ENCODE peak calls at places on chromosomes 16 and 17, in four cellular contexts. U, P, H and X are unnamed samples.

GRCh38 chr16:87702325-87702811 is 63.4 kb downstream of the KLHDC4 start:
- DNase-seq in H (peak), P (no peak), U (no peak), X (no peak)

GRCh38 chr16:23252310-23252709 is 49.8 kb upstream of the SCNN1B start:
- DNase-seq in H (no peak), U (no peak), P (no peak), X (no peak)

GRCh38 chr17:50817142-50817751 is 18.1 kb upstream of the WFIKKN2 start:
- DNase-seq in P (no peak), H (peak), U (peak), X (peak)

GRCh38 chr16:2090481-2090797 is 42.7 kb downstream of the TSC2 start:
- DNase-seq in U (peak), H (no peak), P (no peak), X (no peak)

GRCh38 chr16:75236232-75236631 is 15.2 kb downstream of the BCAR1 start:
- DNase-seq in H (no peak), U (no peak), P (peak), X (no peak)

GRCh38 chr17:59437766-59438165 is 106.3 kb downstream of the YPEL2 start:
- DNase-seq in U (no peak), P (no peak), H (no peak), X (no peak)

GRCh38 chr17:18960241-18960665 is 8.3 kb downstream of the SLC5A10 start:
- DNase-seq in H (no peak), P (peak), U (no peak), X (no peak)

GRCh38 chr16:73152731-73153130 is 104.8 kb upstream of the ZFHX3 start:
- DNase-seq in U (no peak), P (no peak), H (no peak), X (no peak)

GRCh38 chr17:8707591-8708453 is 36.8 kb downstream of the CCDC42 start:
- DNase-seq in P (peak), H (no peak), U (no peak), X (no peak)

GRCh38 chr16:23148513-23149266 is 562 bp downstream of the USP31 start:
- DNase-seq in H (peak), U (peak), P (peak), X (peak)

GRCh38 chr17:7549401-7550055 is 670 bp downstream of the TNFSF12 start:
- DNase-seq in U (peak), H (no peak), P (no peak), X (no peak)

GRCh38 chr16:51773051-51773450 is 622.0 kb upstream of the SALL1 start:
- DNase-seq in H (no peak), U (no peak), P (no peak), X (no peak)

GRCh38 chr17:66636111-66636510 is 198.8 kb upstream of the CACNG5 start:
- DNase-seq in P (no peak), H (no peak), U (no peak), X (no peak)

GRCh38 chr16:81492307-81492706 is 47.7 kb downstream of the CMIP start:
- DNase-seq in U (no peak), P (no peak), H (no peak), X (no peak)

GRCh38 chr17:17216776-17217175 is 10.6 kb upstream of the PLD6 start:
- DNase-seq in U (no peak), H (no peak), P (no peak), X (no peak)

GRCh38 chr17:55584055-55584685 is 72.9 kb upstream of the SMIM36 start:
- DNase-seq in P (no peak), U (no peak), H (no peak), X (no peak)

GRCh38 chr16:87464691-87465300 is 28.0 kb downstream of the ZCCHC14 start:
- DNase-seq in U (no peak), P (peak), H (no peak), X (no peak)

GRCh38 chr16:49483251-49483650 is 109.6 kb downstream of the C16orf78 start:
- DNase-seq in P (peak), H (no peak), U (no peak), X (no peak)

GRCh38 chr17:5788266-5788900 is 204.1 kb upstream of the NLRP1 start:
- DNase-seq in P (peak), U (no peak), H (no peak), X (no peak)

GRCh38 chr17:44317545-44317944 is 7.1 kb downstream of the SLC25A39 start:
- DNase-seq in H (no peak), U (no peak), P (no peak), X (no peak)

GRCh38 chr17:61412860-61413653 is 13.4 kb downstream of the TBX2 start:
- DNase-seq in U (no peak), P (peak), H (no peak), X (no peak)

GRCh38 chr16:89925596-89926079 is 2.5 kb downstream of the TUBB3 start:
- DNase-seq in H (no peak), U (no peak), P (no peak), X (no peak)

GRCh38 chr16:76946879-76947278 is 244.1 kb upstream of the MON1B start:
- DNase-seq in U (no peak), P (no peak), H (no peak), X (no peak)

GRCh38 chr16:20899503-20900298 is 457 bp downstream of the DCUN1D3 start:
- DNase-seq in H (no peak), U (peak), P (peak), X (no peak)

GRCh38 chr17:45973099-45973838 is 25.8 kb upstream of the STH start:
- DNase-seq in P (no peak), U (no peak), H (no peak), X (no peak)

GRCh38 chr17:4944554-4945175 is 3.7 kb downstream of the PFN1 start:
- DNase-seq in U (no peak), H (no peak), P (no peak), X (no peak)

GRCh38 chr17:30921544-30922196 is at the start of gene ADAP2:
- DNase-seq in P (peak), U (peak), H (no peak), X (peak)

GRCh38 chr16:27706156-27706705 is 156.3 kb downstream of the KATNIP start:
- DNase-seq in H (no peak), U (no peak), P (peak), X (no peak)

GRCh38 chr17:309361-309888 is 43.2 kb downstream of the RPH3AL start:
- DNase-seq in P (no peak), U (no peak), H (no peak), X (no peak)

GRCh38 chr17:4479982-4480751 is 18.5 kb upstream of the SPNS2 start:
- DNase-seq in P (peak), H (no peak), U (no peak), X (no peak)

GRCh38 chr16:67782567-67783352 is 23.6 kb downstream of the RANBP10 start:
- DNase-seq in H (no peak), P (no peak), U (no peak), X (no peak)

GRCh38 chr16:49492090-49492801 is 118.6 kb downstream of the C16orf78 start:
- DNase-seq in H (peak), P (peak), U (peak), X (peak)

GRCh38 chr17:16942141-16943031 is 29.5 kb downstream of the TNFRSF13B start:
- DNase-seq in P (no peak), H (no peak), U (no peak), X (no peak)

GRCh38 chr16:80167657-80168056 is 373.1 kb upstream of the DYNLRB2 start:
- DNase-seq in P (no peak), U (no peak), H (no peak), X (no peak)

GRCh38 chr17:65418622-65419021 is 142.8 kb downstream of the AXIN2 start:
- DNase-seq in P (no peak), U (peak), H (no peak), X (no peak)

GRCh38 chr16:88378836-88379693 is 3.7 kb upstream of the ZNF469 start:
- DNase-seq in H (no peak), P (peak), U (no peak), X (no peak)

GRCh38 chr16:69880640-69881133 is 70.4 kb upstream of the CLEC18A start:
- DNase-seq in P (no peak), H (no peak), U (peak), X (no peak)

GRCh38 chr17:64074704-64075484 is 54.5 kb upstream of the ICAM2 start:
- DNase-seq in P (no peak), H (no peak), U (no peak), X (no peak)